ENCODE peak calls at places on chromosomes 11 and 22, in seven cellular contexts. G is RWPE1, Q is colonic mucosa, Y is mucosa of descending colon, N is ovary, V is fibroblast of mammary gland, F is prostate gland. X is an unnamed sample.

GRCh38 chr22:48960981-48961655 is 866.6 kb downstream of the BRD1 start:
- DNase-seq in G (no peak), Q (peak; percentile 7), Y (no peak), N (no peak), V (no peak), F (peak; percentile 1), X (no peak)

GRCh38 chr11:72430743-72431570 is 3.4 kb downstream of the CLPB start:
- DNase-seq in G (peak; percentile 42), Q (no peak), Y (peak; percentile 35), N (no peak), V (peak; percentile 63), F (peak; percentile 38), X (peak; percentile 41)

GRCh38 chr22:40348025-40348658 is 1.8 kb downstream of the ADSL start:
- DNase-seq in G (peak; percentile 38), Q (peak; percentile 71), Y (peak; percentile 79), N (no peak), V (peak; percentile 73), F (peak; percentile 69), X (peak; percentile 55)

GRCh38 chr22:37880668-37881440 is 25.2 kb upstream of the MICALL1 start:
- DNase-seq in G (no peak), Q (no peak), Y (no peak), N (no peak), V (peak; percentile 80), F (no peak), X (no peak)

GRCh38 chr11:460331-461199 is 10.5 kb downstream of the PTDSS2 start:
- DNase-seq in G (peak; percentile 68), Q (no peak), Y (no peak), N (no peak), V (no peak), F (no peak), X (no peak)

GRCh38 chr11:79167510-79168188 is 273.2 kb downstream of the TENM4 start:
- DNase-seq in G (no peak), Q (no peak), Y (no peak), N (no peak), V (peak; percentile 25), F (no peak), X (no peak)

GRCh38 chr11:42812408-42812807 is 499.4 kb upstream of the API5 start:
- DNase-seq in G (no peak), Q (no peak), Y (no peak), N (no peak), V (no peak), F (no peak), X (no peak)

GRCh38 chr22:27159716-27160295 is 502.4 kb downstream of the MIAT start:
- DNase-seq in G (no peak), Q (no peak), Y (no peak), N (no peak), V (no peak), F (no peak), X (no peak)

GRCh38 chr22:39943941-39944624 is 16.1 kb upstream of the TMA7B start:
- DNase-seq in G (no peak), Q (no peak), Y (no peak), N (no peak), V (no peak), F (no peak), X (no peak)

GRCh38 chr11:46015941-46016340 is 93.5 kb downstream of the LARGE2 start:
- DNase-seq in G (no peak), Q (no peak), Y (no peak), N (no peak), V (no peak), F (no peak), X (no peak)

GRCh38 chr11:70089631-70090030 is 11.5 kb downstream of the ANO1 start:
- DNase-seq in G (no peak), Q (no peak), Y (no peak), N (no peak), V (no peak), F (peak; percentile 55), X (no peak)

GRCh38 chr22:49606562-49606961 is 221.1 kb downstream of the BRD1 start:
- DNase-seq in G (no peak), Q (no peak), Y (no peak), N (no peak), V (no peak), F (no peak), X (no peak)

GRCh38 chr11:111632798-111633197 is 30.5 kb downstream of the SIK2 start:
- DNase-seq in G (no peak), Q (no peak), Y (no peak), N (no peak), V (no peak), F (no peak), X (no peak)

GRCh38 chr11:131495417-131495816 is 125.0 kb downstream of the NTM start:
- DNase-seq in G (no peak), Q (peak; percentile 22), Y (no peak), N (peak; percentile 22), V (no peak), F (no peak), X (no peak)

GRCh38 chr11:1555713-1556153 is 16.3 kb downstream of the DUSP8 start:
- DNase-seq in G (no peak), Q (no peak), Y (no peak), N (no peak), V (no peak), F (no peak), X (no peak)

GRCh38 chr22:45225732-45226560 is 14.7 kb downstream of the KIAA0930 start:
- DNase-seq in G (no peak), Q (no peak), Y (no peak), N (no peak), V (peak; percentile 65), F (peak; percentile 72), X (no peak)

GRCh38 chr11:116958246-116958645 is 120.8 kb upstream of the APOA1 start:
- DNase-seq in G (peak; percentile 23), Q (no peak), Y (no peak), N (no peak), V (no peak), F (no peak), X (no peak)

GRCh38 chr11:126461096-126461440 is 105.6 kb downstream of the ST3GAL4 start:
- DNase-seq in G (no peak), Q (no peak), Y (no peak), N (no peak), V (no peak), F (no peak), X (no peak)

GRCh38 chr22:50731811-50732624 is 6.0 kb upstream of the ACR start:
- DNase-seq in G (peak; percentile 40), Q (peak; percentile 36), Y (peak; percentile 53), N (peak; percentile 31), V (peak; percentile 44), F (no peak), X (peak; percentile 60)

GRCh38 chr22:36175892-36176291 is 15.3 kb upstream of the APOL3 start:
- DNase-seq in G (no peak), Q (no peak), Y (no peak), N (no peak), V (no peak), F (no peak), X (no peak)
- TF ChIP-seq CTCF in G (no peak), Q (no peak), Y (no peak), N (no peak), V (no peak), F (no peak), X (no peak)

GRCh38 chr11:76185931-76186401 is 20.3 kb downstream of the WNT11 start:
- DNase-seq in G (no peak), Q (peak; percentile 23), Y (peak; percentile 4), N (peak; percentile 87), V (peak; percentile 14), F (no peak), X (no peak)

GRCh38 chr11:76184551-76184993 is 21.7 kb downstream of the WNT11 start:
- DNase-seq in G (no peak), Q (no peak), Y (no peak), N (no peak), V (no peak), F (no peak), X (no peak)

GRCh38 chr11:76185511-76185910 is 20.8 kb downstream of the WNT11 start:
- DNase-seq in G (no peak), Q (no peak), Y (no peak), N (peak; percentile 50), V (no peak), F (no peak), X (no peak)

GRCh38 chr11:76188873-76189272 is 17.4 kb downstream of the WNT11 start:
- DNase-seq in G (no peak), Q (no peak), Y (no peak), N (no peak), V (no peak), F (no peak), X (no peak)

GRCh38 chr11:76186776-76187279 is 19.5 kb downstream of the WNT11 start:
- DNase-seq in G (no peak), Q (no peak), Y (no peak), N (peak; percentile 45), V (no peak), F (no peak), X (no peak)
- TF ChIP-seq CTCF in G (no peak), Q (no peak), Y (no peak), N (no peak), V (no peak), F (no peak), X (no peak)

GRCh38 chr11:98260983-98261382 is 759.8 kb upstream of the CNTN5 start:
- DNase-seq in G (no peak), Q (no peak), Y (no peak), N (no peak), V (no peak), F (no peak), X (no peak)
- TF ChIP-seq CTCF in G (peak; percentile 22), Q (no peak), Y (no peak), N (no peak), V (no peak), F (no peak), X (no peak)

DNA sequence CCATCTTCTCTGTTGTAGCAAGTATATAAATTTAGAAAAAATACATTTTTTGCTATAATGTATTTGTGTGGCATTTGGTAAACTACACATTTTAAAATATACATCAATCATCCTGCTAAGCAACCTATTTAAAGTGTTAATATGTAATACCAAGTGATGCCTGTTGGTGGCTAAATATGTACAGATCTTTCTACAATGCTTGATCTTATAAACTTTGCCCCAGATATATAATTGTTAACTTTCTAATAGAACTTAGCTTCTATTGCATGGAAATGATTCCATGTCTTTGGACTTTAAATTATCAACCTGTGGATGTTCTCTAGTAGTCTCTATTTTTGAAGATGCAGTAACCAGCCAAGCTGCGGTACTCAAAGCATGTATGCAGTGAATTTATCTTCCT is 1260.4 kb upstream of the RAG2 start:
- DNase-seq in G (no peak), Q (no peak), Y (no peak), N (no peak), V (no peak), F (no peak), X (no peak)
- TF ChIP-seq CTCF in G (peak; percentile 16), Q (no peak), Y (no peak), N (no peak), V (peak; percentile 10), F (no peak), X (no peak)

GRCh38 chr11:87463486-87464102 is 425.9 kb downstream of the TMEM135 start:
- DNase-seq in G (peak; percentile 51), Q (no peak), Y (peak; percentile 6), N (no peak), V (peak; percentile 17), F (no peak), X (peak; percentile 12)
- TF ChIP-seq CTCF in G (peak; percentile 26), Q (peak; percentile 12), Y (no peak), N (no peak), V (peak; percentile 34), F (no peak), X (peak; percentile 16)